ENCODE peak calls at places on chromosomes 7 and 10, in eight cellular contexts. R, L, B, C, N, F, H and T are unnamed samples.

GRCh38 chr7:82715344-82715743 is 271.8 kb upstream of the CACNA2D1 start:
- DNase-seq in B (no peak), R (no peak), L (no peak), C (no peak), H (no peak), F (no peak), N (no peak), T (no peak)

GRCh38 chr10:23402856-23403255 is 36.0 kb upstream of the OTUD1 start:
- DNase-seq in C (no peak), L (no peak), B (no peak), N (no peak), F (no peak), H (no peak), R (no peak), T (no peak)

GRCh38 chr7:121304259-121304658 is 24.5 kb upstream of the WNT16 start:
- DNase-seq in F (no peak), R (no peak), H (no peak), C (no peak), N (no peak), L (no peak), B (no peak), T (no peak)

GRCh38 chr7:43208189-43208588 is 95.7 kb downstream of the HECW1 start:
- DNase-seq in C (no peak), H (no peak), L (no peak), R (no peak), N (no peak), B (no peak), F (no peak), T (no peak)

GRCh38 chr7:135773451-135773850 is 24.8 kb upstream of the FAM180A start:
- DNase-seq in N (no peak), R (no peak), B (no peak), L (no peak), F (no peak), C (no peak), H (no peak), T (no peak)

GRCh38 chr10:67385566-67385965 is 310.4 kb downstream of the CTNNA3 start:
- DNase-seq in B (no peak), H (no peak), C (no peak), R (no peak), N (no peak), F (no peak), L (no peak), T (no peak)

GRCh38 chr7:47503283-47503682 is 78.6 kb downstream of the TNS3 start:
- DNase-seq in F (peak; percentile 57), N (no peak), H (no peak), R (no peak), L (no peak), B (no peak), C (no peak), T (peak; percentile 28)

GRCh38 chr10:373015-373414 is 237.8 kb downstream of the ZMYND11 start:
- DNase-seq in F (no peak), B (no peak), R (no peak), L (no peak), N (no peak), C (no peak), H (no peak), T (peak; percentile 77)

GRCh38 chr10:43093423-43094090 is 16.7 kb downstream of the RET start:
- DNase-seq in L (no peak), B (peak; percentile 15), R (no peak), N (no peak), F (no peak), C (no peak), H (no peak), T (no peak)

GRCh38 chr7:11786186-11786585 is 45.8 kb downstream of the THSD7A start:
- DNase-seq in N (no peak), H (peak; percentile 69), B (peak; percentile 88), L (no peak), R (no peak), C (no peak), F (no peak), T (no peak)

GRCh38 chr7:2162959-2163358 is 69.8 kb downstream of the MAD1L1 start:
- DNase-seq in B (no peak), F (no peak), R (no peak), N (no peak), L (no peak), H (no peak), C (no peak), T (no peak)

GRCh38 chr10:114426476-114426875 is 22.2 kb upstream of the AFAP1L2 start:
- DNase-seq in R (no peak), C (no peak), F (no peak), L (no peak), N (no peak), B (no peak), H (no peak), T (no peak)

GRCh38 chr7:4749798-4750197 is 25.6 kb upstream of the AP5Z1 start:
- DNase-seq in H (no peak), C (no peak), B (no peak), L (no peak), N (no peak), R (no peak), F (no peak), T (no peak)

GRCh38 chr10:62733654-62734293 is 70.7 kb upstream of the ADO start:
- DNase-seq in H (no peak), N (no peak), L (no peak), B (no peak), C (no peak), F (no peak), R (no peak), T (no peak)

GRCh38 chr10:103881420-103882284 is 26.3 kb upstream of the SH3PXD2A start:
- DNase-seq in L (no peak), B (peak; percentile 99), H (no peak), R (no peak), C (no peak), N (no peak), F (no peak), T (no peak)
- TF ChIP-seq CTCF in L (no peak), B (peak; percentile 12), H (no peak), R (no peak), C (no peak), N (no peak), F (no peak), T (no peak)

GRCh38 chr10:98253499-98253898 is 14.5 kb downstream of the LOXL4 start:
- DNase-seq in R (no peak), L (no peak), N (no peak), F (no peak), C (no peak), H (no peak), B (no peak), T (no peak)

GRCh38 chr10:98256692-98257091 is 11.3 kb downstream of the LOXL4 start:
- DNase-seq in B (no peak), R (peak; percentile 4), F (no peak), L (no peak), C (no peak), N (no peak), H (no peak), T (no peak)

GRCh38 chr10:98255146-98255877 is 12.7 kb downstream of the LOXL4 start:
- DNase-seq in C (no peak), N (no peak), L (no peak), R (peak; percentile 2), H (no peak), B (no peak), F (no peak), T (no peak)

GRCh38 chr10:98252451-98252850 is 15.5 kb downstream of the LOXL4 start:
- DNase-seq in R (no peak), B (no peak), F (no peak), H (no peak), C (no peak), L (no peak), N (no peak), T (no peak)

GRCh38 chr10:98254234-98254858 is 13.6 kb downstream of the LOXL4 start:
- DNase-seq in H (no peak), R (no peak), C (no peak), N (no peak), B (no peak), L (no peak), F (no peak), T (no peak)
- TF ChIP-seq CTCF in H (no peak), R (no peak), C (no peak), N (no peak), B (no peak), L (no peak), F (no peak), T (no peak)

GRCh38 chr7:13745530-13745929 is 243.9 kb downstream of the ETV1 start:
- DNase-seq in F (no peak), R (no peak), C (no peak), L (no peak), N (no peak), H (no peak), B (no peak), T (no peak)

GRCh38 chr7:13742126-13742525 is 247.3 kb downstream of the ETV1 start:
- DNase-seq in F (no peak), N (no peak), L (no peak), B (no peak), R (no peak), H (peak; percentile 65), C (no peak), T (no peak)

GRCh38 chr7:13737563-13737962 is 251.9 kb downstream of the ETV1 start:
- DNase-seq in B (no peak), C (no peak), F (no peak), R (no peak), H (no peak), L (no peak), N (no peak), T (no peak)

GRCh38 chr7:13742719-13743640 is 246.5 kb downstream of the ETV1 start:
- DNase-seq in N (peak; percentile 37), H (peak; percentile 23), L (no peak), B (peak; percentile 69), C (peak; percentile 29), R (no peak), F (no peak), T (no peak)
- TF ChIP-seq CTCF in N (no peak), H (peak; percentile 64), L (peak; percentile 45), B (peak; percentile 63), C (peak; percentile 52), R (no peak), F (no peak), T (peak; percentile 83)

GRCh38 chr10:34477229-34477628 is 337.9 kb downstream of the PARD3 start:
- DNase-seq in F (no peak), L (no peak), N (no peak), R (no peak), H (no peak), B (no peak), C (no peak), T (no peak)

GRCh38 chr10:34474060-34474376 is 341.1 kb downstream of the PARD3 start:
- DNase-seq in F (no peak), R (no peak), H (no peak), L (no peak), B (peak; percentile 93), C (no peak), N (no peak), T (no peak)

GRCh38 chr10:34475222-34475621 is 339.9 kb downstream of the PARD3 start:
- DNase-seq in H (no peak), F (no peak), R (no peak), L (no peak), C (no peak), N (no peak), B (no peak), T (no peak)

GRCh38 chr10:34474555-34474954 is 340.5 kb downstream of the PARD3 start:
- DNase-seq in L (no peak), H (no peak), R (no peak), B (no peak), C (no peak), F (no peak), N (no peak), T (no peak)

DNA sequence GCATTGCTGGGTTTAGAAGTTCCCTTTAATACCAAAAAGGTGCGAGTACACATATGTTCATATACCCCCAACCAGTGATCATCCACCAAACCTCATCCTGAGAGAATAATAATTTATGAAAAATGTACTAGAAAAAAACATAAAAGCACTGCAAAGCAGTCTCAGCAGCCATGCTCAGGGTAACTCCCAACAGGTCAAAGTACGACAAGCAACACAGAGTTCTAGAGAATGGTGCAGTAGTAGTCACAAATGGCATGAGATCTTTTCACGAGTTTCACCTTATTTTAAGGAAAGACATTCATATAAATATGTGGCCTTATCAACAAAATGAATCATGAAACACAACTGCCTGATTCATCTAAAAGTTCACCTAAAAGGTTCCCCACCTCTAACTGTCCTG is 338.5 kb downstream of the PARD3 start:
- DNase-seq in H (no peak), L (no peak), R (no peak), C (no peak), B (peak; percentile 21), N (no peak), F (no peak), T (no peak)
- TF ChIP-seq CTCF in H (no peak), L (no peak), R (no peak), C (no peak), B (no peak), N (no peak), F (no peak), T (no peak)